ENCODE peak calls at places on chromosome 2, in four cellular contexts. G is A549, F is stomach, N is spleen. T is an unnamed sample.

GRCh38 chr2:121897335-121897970 is 142.0 kb downstream of the TSN start:
- DNase-seq in F (no peak), N (no peak), G (peak; percentile 64), T (no peak)

GRCh38 chr2:168378960-168379669 is 77.0 kb upstream of the CERS6 start:
- DNase-seq in N (no peak), G (no peak), F (no peak), T (no peak)

GRCh38 chr2:240760576-240761246 is 59.3 kb downstream of the KIF1A start:
- DNase-seq in N (no peak), G (no peak), F (no peak), T (no peak)

GRCh38 chr2:188787002-188787660 is 187.0 kb upstream of the COL3A1 start:
- DNase-seq in N (no peak), F (no peak), G (peak; percentile 13), T (no peak)

GRCh38 chr2:134181219-134181618 is 72.7 kb upstream of the MGAT5 start:
- DNase-seq in N (no peak), F (no peak), G (no peak), T (no peak)

GRCh38 chr2:203330434-203330833 is 2.2 kb downstream of the ABI2 start:
- DNase-seq in F (no peak), G (no peak), N (no peak), T (no peak)

GRCh38 chr2:110713508-110714362 is 18.6 kb upstream of the ACOXL start:
- DNase-seq in G (no peak), N (no peak), F (no peak), T (no peak)

GRCh38 chr2:205177505-205177904 is 504.8 kb upstream of the NRP2 start:
- DNase-seq in N (no peak), G (no peak), F (no peak), T (no peak)

GRCh38 chr2:120758181-120759048 is 22.7 kb downstream of the GLI2 start:
- DNase-seq in G (no peak), F (peak; percentile 24), N (peak; percentile 73), T (peak; percentile 38)

GRCh38 chr2:20578895-20579825 is 71.7 kb downstream of the HS1BP3 start:
- DNase-seq in F (peak; percentile 55), N (peak; percentile 86), G (peak; percentile 93), T (peak; percentile 94)

GRCh38 chr2:189178726-189179606 is 595 bp downstream of the COL5A2 start:
- DNase-seq in N (no peak), F (no peak), G (peak; percentile 74), T (no peak)

GRCh38 chr2:85584354-85584856 is at the start of gene VAMP5:
- DNase-seq in G (no peak), N (peak; percentile 90), F (peak; percentile 53), T (peak; percentile 40)
- TF ChIP-seq POLR2A in G (no peak), N (no peak), F (no peak), T (peak; percentile 25)

GRCh38 chr2:237603049-237603717 is 12.6 kb upstream of the RAB17 start:
- DNase-seq in G (no peak), N (no peak), F (no peak), T (no peak)

GRCh38 chr2:237602409-237602808 is 11.9 kb upstream of the RAB17 start:
- DNase-seq in N (no peak), F (no peak), G (no peak), T (no peak)

GRCh38 chr2:237600205-237600846 is 9.8 kb upstream of the RAB17 start:
- DNase-seq in F (peak; percentile 55), G (no peak), N (no peak), T (no peak)

GRCh38 chr2:237599465-237600110 is 9.1 kb upstream of the RAB17 start:
- DNase-seq in F (no peak), G (no peak), N (no peak), T (no peak)

GRCh38 chr2:237601453-237602116 is 11.1 kb upstream of the RAB17 start:
- DNase-seq in F (no peak), N (no peak), G (no peak), T (no peak)
- TF ChIP-seq CTCF in F (no peak), N (no peak), G (no peak), T (no peak)

GRCh38 chr2:60441791-60442190 is 111.7 kb downstream of the BCL11A start:
- DNase-seq in N (no peak), G (no peak), F (no peak), T (no peak)
- H3K4me1 ChIP-seq in N (peaks cover 43% of the 10 kb centered on the region), G (no peaks in the 10 kb centered on the region), F (no peaks in the 10 kb centered on the region), T (no peaks in the 10 kb centered on the region)

GRCh38 chr2:96084006-96084857 is 32.1 kb downstream of the ADRA2B start:
- DNase-seq in G (no peak), F (no peak), N (peak; percentile 68), T (no peak)
- TF ChIP-seq POLR2A in G (no peak), F (no peak), N (no peak), T (no peak)

DNA sequence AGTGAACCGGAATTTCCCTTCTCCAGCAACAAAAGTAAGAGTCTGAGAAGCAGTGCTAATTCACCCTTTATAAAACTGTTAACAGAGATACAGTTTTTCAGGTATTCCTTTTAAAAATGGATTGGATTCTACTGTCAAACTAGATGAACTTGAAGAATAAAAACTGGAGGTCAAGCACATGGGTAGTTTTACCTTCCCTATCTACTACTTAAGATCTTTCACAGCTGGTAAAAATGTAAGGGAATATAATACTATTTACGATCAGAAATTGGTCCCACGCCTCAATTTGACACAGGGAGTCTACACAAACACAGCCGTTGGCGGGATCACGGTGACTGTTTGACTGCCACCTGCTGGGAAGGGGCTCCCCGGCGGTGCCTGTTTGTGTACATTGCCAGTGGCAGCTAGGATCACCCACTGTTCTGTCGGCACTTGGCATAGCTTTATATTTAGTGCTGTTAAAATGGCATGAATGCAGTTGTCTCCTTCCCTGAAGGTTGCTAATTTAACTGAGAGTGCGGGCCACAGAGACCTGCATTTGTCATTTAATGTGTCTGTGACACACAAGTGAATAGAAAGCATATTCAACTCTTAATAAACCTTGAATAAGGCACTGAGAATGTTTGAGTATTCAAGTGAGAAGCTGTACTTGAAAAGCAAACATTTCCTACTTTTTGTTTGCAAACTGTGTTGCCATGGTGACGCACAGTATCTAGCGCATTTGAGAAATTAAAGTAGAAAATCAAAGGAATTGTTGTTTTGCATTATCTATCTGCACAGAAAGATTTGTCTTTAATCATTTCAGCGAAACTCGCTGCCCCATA is 59.6 kb downstream of the ABCG8 start:
- DNase-seq in N (no peak), G (peak; percentile 76), F (peak; percentile 75), T (no peak)
- TF ChIP-seq CTCF in N (no peak), G (peak; percentile 61), F (no peak), T (no peak)

DNA sequence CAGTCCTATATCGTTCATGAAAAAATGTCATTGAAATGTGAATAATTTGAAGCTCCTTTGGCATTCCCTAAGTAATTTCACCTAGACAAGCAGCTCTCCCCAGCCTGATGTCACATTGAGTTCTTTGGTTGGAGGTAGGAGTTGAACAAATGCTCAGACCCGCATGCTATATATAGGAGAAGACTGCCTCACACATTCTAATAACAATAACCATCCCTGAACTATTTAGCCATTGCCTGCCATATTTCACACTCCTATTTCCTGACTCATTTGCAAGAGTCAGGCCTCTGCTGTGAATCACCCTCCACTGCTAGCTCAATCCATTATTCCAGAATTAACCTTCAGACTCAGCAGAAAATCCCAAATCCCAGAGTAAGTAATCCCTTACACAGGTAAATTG is 256.6 kb upstream of the ACVR2A start:
- DNase-seq in N (no peak), G (no peak), F (no peak), T (no peak)
- H3K4me1 ChIP-seq in N (no peaks in the 10 kb centered on the region), G (no peaks in the 10 kb centered on the region), F (no peaks in the 10 kb centered on the region), T (no peaks in the 10 kb centered on the region)

T was measured in adrenal gland.